ENCODE peak calls at places on chromosome 10, in ten cellular contexts. G is stimulated activated CD4-positive, alpha-beta T cell treated with anti-CD3 and anti-CD28 coated beads, Interleukin-1b, Interleukin-23, amount 100 ng/mL, for 24 hours; R is T-helper 2 cell treated with Interferon-gamma antibody and Interleukin-4, amounts not matched to agents 5 μg/mL and 100 μg/mL, for 36 hours; U is activated CD4-positive, alpha-beta T cell treated with anti-CD3 and anti-CD28 coated beads, Interleukin-2, amount 50 U/mL, for 24 hours; S is sciatic nerve; Q is nephron progenitor cell; V is activated CD8-positive, alpha-beta T cell treated with anti-CD3 and anti-CD28 coated beads for 36 hours; Y is amniotic stem cell; J is naive thymus-derived CD8-positive, alpha-beta T cell; M is fibroblast of the aortic adventitia. T is an unnamed sample.

GRCh38 chr10:78758176-78758575 is 310.6 kb upstream of the ZMIZ1 start:
- DNase-seq in G (no peak), R (no peak), U (no peak), S (no peak), Q (no peak), V (no peak), Y (no peak), J (no peak), M (no peak), T (no peak)

GRCh38 chr10:123926401-123927264 is 35.0 kb upstream of the CPXM2 start:
- DNase-seq in G (no peak), R (no peak), U (no peak), S (no peak), Q (no peak), V (peak), Y (peak), J (no peak), M (peak), T (no peak)

GRCh38 chr10:46551701-46552525 is 4.5 kb downstream of the GPRIN2 start:
- DNase-seq in G (no peak), R (no peak), U (no peak), S (peak), Q (peak), V (no peak), Y (no peak), J (no peak), M (no peak), T (no peak)

GRCh38 chr10:59674211-59674836 is 35.3 kb downstream of the SLC16A9 start:
- DNase-seq in G (no peak), R (no peak), U (no peak), S (no peak), Q (no peak), V (no peak), Y (no peak), J (no peak), M (peak), T (no peak)

GRCh38 chr10:48535416-48536225 is 69.3 kb downstream of the ARHGAP22 start:
- DNase-seq in G (no peak), R (no peak), U (no peak), S (peak), Q (no peak), V (no peak), Y (no peak), J (no peak), M (no peak), T (no peak)

GRCh38 chr10:110076559-110077318 is 69.0 kb downstream of the ADD3 start:
- DNase-seq in G (no peak), R (no peak), U (no peak), S (no peak), Q (no peak), V (peak), Y (peak), J (peak), M (peak), T (peak)

GRCh38 chr10:114638874-114639625 is 19.0 kb downstream of the ABLIM1 start:
- DNase-seq in G (no peak), R (no peak), U (no peak), S (no peak), Q (no peak), V (peak), Y (peak), J (no peak), M (peak), T (peak)

GRCh38 chr10:103552856-103553742 is 59.6 kb downstream of the NEURL1 start:
- DNase-seq in G (no peak), R (no peak), U (no peak), S (no peak), Q (no peak), V (no peak), Y (no peak), J (no peak), M (no peak), T (no peak)

GRCh38 chr10:24237801-24238390 is 29.0 kb downstream of the KIAA1217 start:
- DNase-seq in G (no peak), R (no peak), U (no peak), S (no peak), Q (no peak), V (no peak), Y (no peak), J (no peak), M (no peak), T (no peak)

GRCh38 chr10:77501152-77501845 is 136.3 kb downstream of the KCNMA1 start:
- DNase-seq in G (no peak), R (no peak), U (no peak), S (no peak), Q (no peak), V (peak), Y (peak), J (no peak), M (peak), T (no peak)

GRCh38 chr10:87931836-87932230 is 68.4 kb downstream of the PTEN start:
- DNase-seq in G (no peak), R (no peak), U (no peak), S (no peak), Q (no peak), V (no peak), Y (no peak), J (no peak), M (no peak), T (no peak)

GRCh38 chr10:79007037-79007842 is 61.5 kb upstream of the ZMIZ1 start:
- DNase-seq in G (no peak), R (no peak), U (no peak), S (peak), Q (no peak), V (no peak), Y (no peak), J (no peak), M (peak), T (no peak)

GRCh38 chr10:86698207-86698940 is 30.1 kb downstream of the LDB3 start:
- DNase-seq in G (no peak), R (no peak), U (no peak), S (no peak), Q (no peak), V (no peak), Y (no peak), J (no peak), M (no peak), T (no peak)

GRCh38 chr10:12507165-12507870 is 158.0 kb downstream of the CAMK1D start:
- DNase-seq in G (no peak), R (no peak), U (no peak), S (no peak), Q (no peak), V (peak), Y (no peak), J (no peak), M (no peak), T (no peak)

GRCh38 chr10:44696496-44696895 is 214.6 kb upstream of the TMEM72 start:
- DNase-seq in G (no peak), R (no peak), U (no peak), S (no peak), Q (no peak), V (no peak), Y (peak), J (no peak), M (peak), T (no peak)

T was measured in brain pericyte.